ENCODE peak calls at places on chromosomes 2 and 18, in eight cellular contexts. W is RWPE2; A is activated T-helper 1 cell treated with anti-CD3 and anti-CD28 coated beads, Interleukin-12 subunit alpha, Interleukin-12 subunit beta, Interleukin-2, Interleukin-4 antibody, amounts not matched to agents 30 ng/mL and 10 ng/mL and 1 ng/mL, durations not matched to agents 14 hours and 24 hours and 36 hours; O is body of pancreas; T is glutamatergic neuron; K is cardiac muscle cell; M is activated naive CD4-positive, alpha-beta T cell; N is MV-4-11. Z is an unnamed sample.

GRCh38 chr2:203579131-203579643 is 44.1 kb upstream of the RAPH1 start:
- DNase-seq in W (peak), A (peak), O (peak), T (no peak), K (peak), M (no peak), N (peak), Z (no peak)

GRCh38 chr2:238821391-238821790 is 26.5 kb upstream of the TWIST2 start:
- DNase-seq in W (no peak), A (no peak), O (no peak), T (no peak), K (peak), M (no peak), N (no peak), Z (no peak)

GRCh38 chr2:162053808-162054155 is 20.2 kb downstream of the DPP4 start:
- DNase-seq in W (no peak), A (no peak), O (no peak), T (no peak), K (no peak), M (no peak), N (no peak), Z (no peak)

GRCh38 chr18:79203017-79203605 is 133.9 kb downstream of the ATP9B start:
- DNase-seq in W (no peak), A (no peak), O (no peak), T (no peak), K (no peak), M (no peak), N (no peak), Z (no peak)

GRCh38 chr2:239093487-239093886 is 245.6 kb downstream of the TWIST2 start:
- DNase-seq in W (no peak), A (no peak), O (no peak), T (no peak), K (no peak), M (no peak), N (no peak), Z (no peak)

GRCh38 chr2:86372641-86373502 is 35.4 kb upstream of the REEP1 start:
- DNase-seq in W (no peak), A (no peak), O (peak), T (peak), K (peak), M (no peak), N (peak), Z (no peak)

GRCh38 chr2:67840460-67841068 is 222.2 kb downstream of the C1D start:
- DNase-seq in W (no peak), A (no peak), O (peak), T (peak), K (peak), M (no peak), N (no peak), Z (no peak)

GRCh38 chr2:85353876-85354285 is 447 bp downstream of the RETSAT start:
- DNase-seq in W (no peak), A (no peak), O (peak), T (no peak), K (peak), M (no peak), N (peak), Z (no peak)

GRCh38 chr18:63346031-63346430 is 21.0 kb downstream of the KDSR start:
- DNase-seq in W (peak), A (no peak), O (no peak), T (no peak), K (no peak), M (no peak), N (no peak), Z (no peak)

GRCh38 chr18:47254341-47254939 is 3.0 kb upstream of the SKOR2 start:
- DNase-seq in W (no peak), A (peak), O (peak), T (no peak), K (peak), M (no peak), N (peak), Z (no peak)

GRCh38 chr18:14919666-14920065 is 171.7 kb downstream of the ANKRD30B start:
- DNase-seq in W (no peak), A (no peak), O (no peak), T (no peak), K (no peak), M (no peak), N (no peak), Z (no peak)

GRCh38 chr18:36075862-36076587 is 8.7 kb upstream of the RPRD1A start:
- DNase-seq in W (no peak), A (no peak), O (no peak), T (no peak), K (peak), M (no peak), N (peak), Z (no peak)

GRCh38 chr2:226387499-226387942 is 412.1 kb downstream of the IRS1 start:
- DNase-seq in W (no peak), A (no peak), O (no peak), T (no peak), K (no peak), M (no peak), N (no peak), Z (no peak)

GRCh38 chr18:13380671-13381070 is 162.1 kb downstream of the LDLRAD4 start:
- DNase-seq in W (no peak), A (no peak), O (no peak), T (no peak), K (no peak), M (no peak), N (no peak), Z (no peak)

GRCh38 chr2:228681426-228681825 is 499.9 kb upstream of the SPHKAP start:
- DNase-seq in W (no peak), A (no peak), O (no peak), T (no peak), K (peak), M (no peak), N (no peak), Z (no peak)

GRCh38 chr2:174670446-174670845 is 72.8 kb upstream of the WIPF1 start:
- DNase-seq in W (no peak), A (no peak), O (no peak), T (no peak), K (peak), M (no peak), N (no peak), Z (no peak)

GRCh38 chr2:196068271-196069209 is at the start of gene DNAH7:
- DNase-seq in W (peak), A (peak), O (peak), T (peak), K (peak), M (peak), N (peak), Z (peak)

GRCh38 chr18:3450358-3451107 is 561 bp downstream of the TGIF1 start:
- DNase-seq in W (no peak), A (peak), O (peak), T (peak), K (peak), M (peak), N (peak), Z (peak)

GRCh38 chr2:12714391-12715221 is 2.1 kb upstream of the TRIB2 start:
- DNase-seq in W (no peak), A (no peak), O (no peak), T (no peak), K (peak), M (no peak), N (no peak), Z (no peak)

GRCh38 chr18:6194640-6195039 is 220.1 kb downstream of the L3MBTL4 start:
- DNase-seq in W (no peak), A (no peak), O (no peak), T (no peak), K (no peak), M (no peak), N (no peak), Z (no peak)

GRCh38 chr18:59729781-59730180 is 32.6 kb upstream of the CCBE1 start:
- DNase-seq in W (peak), A (no peak), O (no peak), T (no peak), K (no peak), M (no peak), N (no peak), Z (no peak)

GRCh38 chr2:119552902-119553301 is 8.7 kb downstream of the CFAP221 start:
- DNase-seq in W (no peak), A (no peak), O (no peak), T (no peak), K (no peak), M (no peak), N (no peak), Z (no peak)

GRCh38 chr2:12701786-12702660 is 14.7 kb upstream of the TRIB2 start:
- DNase-seq in W (no peak), A (no peak), O (no peak), T (no peak), K (no peak), M (no peak), N (no peak), Z (no peak)

GRCh38 chr18:36711813-36712444 is 116.9 kb downstream of the TPGS2 start:
- DNase-seq in W (peak), A (no peak), O (no peak), T (no peak), K (peak), M (no peak), N (no peak), Z (no peak)

GRCh38 chr18:48983793-48984437 is 33.1 kb upstream of the SMAD7 start:
- DNase-seq in W (no peak), A (no peak), O (no peak), T (peak), K (peak), M (no peak), N (peak), Z (no peak)

GRCh38 chr2:16375351-16375750 is 290.3 kb downstream of the CYRIA start:
- DNase-seq in W (no peak), A (no peak), O (no peak), T (no peak), K (no peak), M (no peak), N (no peak), Z (no peak)

GRCh38 chr18:79587298-79588125 is 92.1 kb upstream of the CTDP1 start:
- DNase-seq in W (peak), A (no peak), O (no peak), T (peak), K (no peak), M (no peak), N (no peak), Z (no peak)

GRCh38 chr2:58157754-58158153 is 83.4 kb downstream of the FANCL start:
- DNase-seq in W (no peak), A (no peak), O (no peak), T (no peak), K (no peak), M (no peak), N (no peak), Z (no peak)

GRCh38 chr2:239443102-239443620 is 42.3 kb upstream of the HDAC4 start:
- DNase-seq in W (no peak), A (no peak), O (no peak), T (no peak), K (no peak), M (no peak), N (no peak), Z (no peak)

GRCh38 chr2:207926133-207927076 is 98.9 kb downstream of the PLEKHM3 start:
- DNase-seq in W (no peak), A (no peak), O (peak), T (no peak), K (peak), M (no peak), N (peak), Z (no peak)

GRCh38 chr2:177796011-177796410 is 276.6 kb downstream of the PDE11A start:
- DNase-seq in W (no peak), A (no peak), O (no peak), T (no peak), K (no peak), M (no peak), N (no peak), Z (no peak)

GRCh38 chr2:226673314-226673723 is 126.3 kb downstream of the IRS1 start:
- DNase-seq in W (peak), A (no peak), O (no peak), T (no peak), K (peak), M (no peak), N (peak), Z (no peak)

GRCh38 chr2:218691234-218691633 is 19.3 kb downstream of the STK36 start:
- DNase-seq in W (no peak), A (no peak), O (no peak), T (no peak), K (no peak), M (no peak), N (no peak), Z (no peak)

GRCh38 chr2:44549856-44550255 is 188.1 kb downstream of the CAMKMT start:
- DNase-seq in W (no peak), A (no peak), O (no peak), T (no peak), K (peak), M (no peak), N (no peak), Z (no peak)

GRCh38 chr2:235512699-235513053 is 18.8 kb downstream of the AGAP1 start:
- DNase-seq in W (no peak), A (no peak), O (no peak), T (no peak), K (no peak), M (no peak), N (no peak), Z (no peak)

GRCh38 chr18:46243095-46243494 is 138.9 kb downstream of the HAUS1 start:
- DNase-seq in W (no peak), A (no peak), O (no peak), T (no peak), K (no peak), M (no peak), N (no peak), Z (no peak)

GRCh38 chr2:42296226-42296625 is 64.8 kb downstream of the COX7A2L start:
- DNase-seq in W (no peak), A (no peak), O (no peak), T (no peak), K (no peak), M (no peak), N (no peak), Z (no peak)

GRCh38 chr2:157291018-157291417 is 33.5 kb downstream of the GALNT5 start:
- DNase-seq in W (no peak), A (no peak), O (no peak), T (no peak), K (no peak), M (no peak), N (no peak), Z (no peak)

GRCh38 chr2:222859786-222860726 is 780 bp upstream of the ACSL3 start:
- DNase-seq in W (peak), A (no peak), O (peak), T (no peak), K (peak), M (no peak), N (no peak), Z (no peak)

GRCh38 chr18:51301376-51301775 is 103.9 kb upstream of the MEX3C start:
- DNase-seq in W (no peak), A (no peak), O (no peak), T (no peak), K (no peak), M (no peak), N (no peak), Z (no peak)

Z was measured in activated gamma-delta T cell treated with anti-CD3 and anti-CD28 coated beads, Interleukin-2, amount 50 U/mL, for 16 hours.